ENCODE peak calls at places on chromosomes 13 and 19, in five cellular contexts. V is cardiac muscle cell, I is heart right ventricle, X is tibial artery, J is A673. T is an unnamed sample.

GRCh38 chr13:44230736-44231135 is 142.9 kb upstream of the SERP2 start:
- DNase-seq in V (no peak), I (no peak), X (no peak), J (no peak), T (no peak)

GRCh38 chr13:72185756-72186155 is 318.8 kb upstream of the DACH1 start:
- DNase-seq in V (no peak), I (no peak), X (no peak), J (no peak), T (no peak)

GRCh38 chr13:97306106-97306505 is 84.0 kb downstream of the MBNL2 start:
- DNase-seq in V (no peak), I (no peak), X (no peak), J (no peak), T (no peak)

GRCh38 chr13:20848944-20849343 is 53.6 kb downstream of the XPO4 start:
- DNase-seq in V (peak), I (no peak), X (no peak), J (peak), T (no peak)

GRCh38 chr13:103289661-103290060 is 223.4 kb upstream of the SLC10A2 start:
- DNase-seq in V (no peak), I (no peak), X (no peak), J (no peak), T (no peak)

GRCh38 chr19:35744688-35745327 is 410 bp downstream of the U2AF1L4 start:
- DNase-seq in V (peak), I (peak), X (peak), J (peak), T (peak)

GRCh38 chr19:42655748-42656147 is 61.0 kb upstream of the CEACAM8 start:
- DNase-seq in V (no peak), I (no peak), X (no peak), J (no peak), T (peak)

GRCh38 chr19:41595890-41596280 is 19.9 kb downstream of the CEACAM21 start:
- DNase-seq in V (no peak), I (no peak), X (no peak), J (no peak), T (no peak)

GRCh38 chr13:29978211-29978610 is 127.8 kb upstream of the UBL3 start:
- DNase-seq in V (no peak), I (no peak), X (no peak), J (no peak), T (no peak)

GRCh38 chr13:24899601-24900000 is 135.6 kb downstream of the RNF17 start:
- DNase-seq in V (no peak), I (no peak), X (no peak), J (no peak), T (no peak)

GRCh38 chr13:65347420-65348030 is 1882.6 kb downstream of the PCDH9 start:
- DNase-seq in V (no peak), I (no peak), X (no peak), J (no peak), T (no peak)

GRCh38 chr19:16447015-16447384 is 24.8 kb downstream of the EPS15L1 start:
- DNase-seq in V (peak), I (peak), X (peak), J (peak), T (peak)

GRCh38 chr19:46616631-46617322 is 8.1 kb downstream of the PTGIR start:
- DNase-seq in V (peak), I (no peak), X (no peak), J (no peak), T (peak)

GRCh38 chr13:34303346-34303745 is 485.4 kb downstream of the RFC3 start:
- DNase-seq in V (no peak), I (no peak), X (no peak), J (no peak), T (no peak)

GRCh38 chr19:46574533-46574932 is 26.6 kb upstream of the CALM3 start:
- DNase-seq in V (no peak), I (no peak), X (no peak), J (peak), T (no peak)

GRCh38 chr19:30128211-30128610 is 186.2 kb downstream of the URI1 start:
- DNase-seq in V (no peak), I (no peak), X (no peak), J (no peak), T (no peak)

GRCh38 chr13:30307966-30308290 is 577 bp upstream of the KATNAL1 start:
- DNase-seq in V (no peak), I (no peak), X (no peak), J (no peak), T (no peak)

GRCh38 chr19:47280183-47280797 is 5.6 kb downstream of the INAFM1 start:
- DNase-seq in V (no peak), I (no peak), X (no peak), J (peak), T (no peak)

GRCh38 chr19:10390652-10391286 is 10.4 kb upstream of the TYK2 start:
- DNase-seq in V (peak), I (peak), X (peak), J (peak), T (peak)

GRCh38 chr13:110920038-110920437 is 5.2 kb upstream of the ANKRD10 start:
- DNase-seq in V (no peak), I (no peak), X (no peak), J (no peak), T (peak)

GRCh38 chr13:21576424-21576823 is 27.5 kb downstream of the MICU2 start:
- DNase-seq in V (no peak), I (no peak), X (no peak), J (no peak), T (no peak)

GRCh38 chr19:39160523-39160861 is 34.9 kb downstream of the PAK4 start:
- DNase-seq in V (no peak), I (no peak), X (peak), J (no peak), T (peak)

GRCh38 chr13:112821340-112822055 is 131.7 kb downstream of the ATP11A start:
- DNase-seq in V (no peak), I (no peak), X (no peak), J (no peak), T (no peak)

GRCh38 chr19:38209152-38209551 is 14.9 kb downstream of the DPF1 start:
- DNase-seq in V (no peak), I (no peak), X (no peak), J (no peak), T (no peak)

GRCh38 chr13:20221772-20222171 is 10.3 kb downstream of the GJB6 start:
- DNase-seq in V (no peak), I (no peak), X (no peak), J (no peak), T (no peak)

GRCh38 chr13:57409656-57410055 is 221.9 kb upstream of the PCDH17 start:
- DNase-seq in V (no peak), I (no peak), X (no peak), J (no peak), T (no peak)

DNA sequence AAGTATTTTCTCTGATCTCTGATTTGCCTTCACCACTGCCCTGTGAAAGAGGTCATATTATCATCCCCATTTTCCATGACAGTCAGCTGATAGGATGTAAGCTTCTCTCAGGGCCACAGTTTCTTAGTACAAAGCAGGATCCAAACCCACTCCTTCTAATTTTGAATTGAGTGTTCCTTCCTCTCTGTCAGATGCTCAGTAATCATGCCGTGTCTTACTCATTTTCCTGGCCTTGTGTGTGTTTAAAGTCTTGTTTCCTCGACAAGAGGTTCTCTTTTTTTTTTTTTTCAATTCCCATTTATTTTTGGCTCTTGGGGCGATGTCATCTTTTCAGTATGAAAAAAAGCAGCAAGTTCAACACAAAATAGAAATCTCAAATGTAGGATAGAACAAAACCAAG is 72.3 kb downstream of the NAA16 start:
- DNase-seq in V (no peak), I (no peak), X (no peak), J (no peak), T (no peak)
- H3K27ac ChIP-seq in V (no peak), I (no peak), X (no peak), J (no peak), T (no peak)

DNA sequence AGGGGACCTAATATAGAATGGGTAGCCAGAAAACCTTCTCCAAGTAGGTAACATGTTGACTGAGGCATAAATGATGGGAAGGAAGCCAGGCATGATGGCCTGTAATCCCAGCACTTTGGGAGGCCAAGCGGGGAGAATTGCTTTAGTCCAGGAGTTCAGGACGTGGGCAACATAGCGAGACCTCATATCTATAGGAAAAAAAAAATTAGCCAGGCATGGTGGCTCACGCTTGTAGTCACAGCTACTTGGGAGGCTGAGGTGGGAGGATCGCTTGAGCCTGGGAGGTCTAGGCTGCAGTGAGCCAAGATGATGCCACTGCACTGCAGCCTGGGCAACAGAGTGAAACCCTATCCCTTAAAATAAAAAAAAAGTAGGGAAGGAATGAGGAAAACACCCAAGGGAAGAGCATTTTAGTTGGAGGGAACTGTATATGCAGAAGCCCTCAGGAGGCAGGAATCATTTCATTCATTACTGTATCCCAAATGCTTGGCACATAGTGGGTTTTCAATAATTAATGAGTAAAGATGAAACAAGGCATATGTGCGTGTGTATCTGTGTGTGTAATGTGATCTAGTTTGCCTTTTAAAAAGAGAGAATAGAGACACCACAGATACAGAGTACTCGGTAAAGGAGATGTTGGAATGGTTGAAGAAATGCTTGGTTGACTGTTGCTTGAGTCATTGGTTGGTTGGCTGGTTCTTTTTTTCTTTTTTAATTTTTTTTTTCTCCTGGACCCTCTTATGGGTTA is 2.2 kb upstream of the NUP62 start:
- DNase-seq in V (no peak), I (no peak), X (no peak), J (no peak), T (no peak)
- H3K27ac ChIP-seq in V (no peak), I (no peak), X (no peak), J (peak), T (no peak)

DNA sequence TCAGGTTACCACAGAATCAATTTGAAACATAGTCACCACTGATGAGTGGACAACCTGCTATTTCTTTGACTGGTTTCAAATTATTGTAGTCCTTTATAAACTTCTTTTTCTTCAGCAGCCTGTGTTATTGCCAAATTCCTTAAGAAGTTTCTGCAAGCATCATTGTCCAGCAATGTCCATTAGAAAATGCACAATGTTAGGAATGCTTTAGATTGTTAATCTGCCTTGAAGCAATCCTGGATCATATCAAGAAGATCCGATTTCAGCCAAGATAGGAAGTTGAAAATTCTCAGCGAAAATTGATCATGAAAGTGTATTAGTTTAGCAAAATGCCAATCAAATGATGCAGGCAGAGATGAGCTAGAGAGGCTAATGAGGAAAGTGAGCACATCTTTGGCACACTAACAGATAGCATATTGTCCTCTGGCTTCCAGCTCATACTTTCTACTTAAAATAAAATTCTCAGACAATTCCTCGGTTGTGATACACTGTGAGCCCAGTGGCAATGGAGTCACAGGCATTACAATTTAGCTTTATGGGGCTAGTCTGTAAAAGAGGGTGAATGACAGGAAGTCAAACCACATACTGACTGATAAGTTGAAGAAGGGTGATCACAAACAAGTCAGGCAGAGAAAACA is 270.5 kb downstream of the SLITRK6 start:
- DNase-seq in V (no peak), I (no peak), X (no peak), J (no peak), T (no peak)
- H3K27ac ChIP-seq in V (no peak), I (no peak), X (no peak), J (no peak), T (no peak)

DNA sequence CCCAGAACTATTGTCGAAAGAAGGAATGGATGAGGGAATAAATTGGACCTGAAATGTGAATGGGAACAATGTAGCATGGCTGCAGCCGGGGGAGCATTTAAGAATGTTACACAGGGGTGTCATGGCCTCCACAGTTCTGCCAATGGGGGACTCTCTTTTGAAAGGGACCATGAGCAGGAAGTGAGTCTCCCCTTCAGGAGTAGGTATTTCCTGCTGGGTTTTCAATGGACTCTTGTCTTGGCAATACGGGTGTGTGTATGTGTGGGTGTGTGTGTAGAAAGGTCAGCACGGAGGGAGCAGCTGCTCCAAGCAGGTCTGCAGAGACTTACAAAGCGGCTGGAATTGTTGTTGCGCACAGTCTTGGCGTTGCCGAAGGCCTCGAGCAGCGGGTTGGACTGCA is 24.4 kb downstream of the MYO1F start:
- DNase-seq in V (no peak), I (no peak), X (no peak), J (peak), T (no peak)
- H3K27ac ChIP-seq in V (no peak), I (no peak), X (no peak), J (no peak), T (no peak)

GRCh38 chr19:45457776-45458175 is 10.0 kb upstream of the FOSB start:
- DNase-seq in V (no peak), I (no peak), X (no peak), J (no peak), T (no peak)
- H3K27ac ChIP-seq in V (no peak), I (no peak), X (no peak), J (no peak), T (no peak)

GRCh38 chr13:94311893-94312292 is 167.6 kb downstream of the DCT start:
- DNase-seq in V (no peak), I (no peak), X (no peak), J (no peak), T (no peak)
- H3K27ac ChIP-seq in V (no peak), I (no peak), X (no peak), J (no peak), T (no peak)